ENCODE peak calls at places on chromosomes 3 and 15, in seven cellular contexts. D is SK-N-MC, P is PC-3, G is IMR-90, U is SK-N-SH, F is fibroblast of lung, E is H9. T is an unnamed sample.

GRCh38 chr3:52532517-52532837 is 1.2 kb downstream of the NT5DC2 start:
- DNase-seq in D (no peak), P (peak; percentile 55), G (peak; percentile 62), U (peak; percentile 70), F (peak; percentile 62), E (no peak), T (no peak)

GRCh38 chr3:43960448-43960840 is 269.7 kb downstream of the ABHD5 start:
- DNase-seq in D (no peak), P (peak; percentile 15), G (no peak), U (no peak), F (peak; percentile 13), E (no peak), T (no peak)

GRCh38 chr15:99755692-99756409 is 22.6 kb upstream of the LYSMD4 start:
- DNase-seq in D (peak; percentile 37), P (peak; percentile 84), G (peak; percentile 67), U (peak; percentile 68), F (peak; percentile 52), E (peak; percentile 58), T (peak; percentile 17)

GRCh38 chr3:191441687-191442086 is 19.3 kb upstream of the PYDC2 start:
- DNase-seq in D (no peak), P (no peak), G (no peak), U (no peak), F (no peak), E (no peak), T (no peak)

GRCh38 chr3:115823083-115823482 is 199.8 kb downstream of the GAP43 start:
- DNase-seq in D (no peak), P (peak; percentile 19), G (no peak), U (no peak), F (no peak), E (no peak), T (no peak)

GRCh38 chr15:101435761-101436160 is 53.7 kb downstream of the PCSK6 start:
- DNase-seq in D (no peak), P (no peak), G (no peak), U (no peak), F (no peak), E (no peak), T (no peak)

GRCh38 chr3:10248984-10249748 is 907 bp downstream of the TATDN2 start:
- DNase-seq in D (no peak), P (peak; percentile 11), G (peak; percentile 2), U (peak; percentile 48), F (peak; percentile 16), E (peak; percentile 43), T (no peak)

GRCh38 chr3:57335273-57335938 is 42.9 kb upstream of the ASB14 start:
- DNase-seq in D (no peak), P (no peak), G (no peak), U (no peak), F (no peak), E (no peak), T (no peak)

GRCh38 chr15:100769975-100770340 is 109.7 kb upstream of the ALDH1A3 start:
- DNase-seq in D (no peak), P (no peak), G (no peak), U (peak; percentile 21), F (no peak), E (no peak), T (no peak)

GRCh38 chr3:178159691-178160090 is 376.5 kb upstream of the KCNMB2 start:
- DNase-seq in D (no peak), P (no peak), G (no peak), U (no peak), F (peak; percentile 23), E (no peak), T (no peak)

GRCh38 chr3:135558906-135559305 is 406.6 kb upstream of the PPP2R3A start:
- DNase-seq in D (no peak), P (no peak), G (no peak), U (no peak), F (no peak), E (no peak), T (no peak)

GRCh38 chr3:71432044-71432970 is 151.2 kb downstream of the FOXP1 start:
- DNase-seq in D (no peak), P (no peak), G (no peak), U (no peak), F (peak; percentile 50), E (no peak), T (no peak)

GRCh38 chr3:17195856-17196604 is 311.3 kb downstream of the PLCL2 start:
- DNase-seq in D (no peak), P (peak; percentile 12), G (peak; percentile 24), U (no peak), F (peak; percentile 25), E (no peak), T (no peak)

GRCh38 chr15:62059818-62060115 is 480 bp downstream of the VPS13C start:
- DNase-seq in D (no peak), P (peak; percentile 17), G (peak; percentile 51), U (no peak), F (peak; percentile 45), E (no peak), T (no peak)

DNA sequence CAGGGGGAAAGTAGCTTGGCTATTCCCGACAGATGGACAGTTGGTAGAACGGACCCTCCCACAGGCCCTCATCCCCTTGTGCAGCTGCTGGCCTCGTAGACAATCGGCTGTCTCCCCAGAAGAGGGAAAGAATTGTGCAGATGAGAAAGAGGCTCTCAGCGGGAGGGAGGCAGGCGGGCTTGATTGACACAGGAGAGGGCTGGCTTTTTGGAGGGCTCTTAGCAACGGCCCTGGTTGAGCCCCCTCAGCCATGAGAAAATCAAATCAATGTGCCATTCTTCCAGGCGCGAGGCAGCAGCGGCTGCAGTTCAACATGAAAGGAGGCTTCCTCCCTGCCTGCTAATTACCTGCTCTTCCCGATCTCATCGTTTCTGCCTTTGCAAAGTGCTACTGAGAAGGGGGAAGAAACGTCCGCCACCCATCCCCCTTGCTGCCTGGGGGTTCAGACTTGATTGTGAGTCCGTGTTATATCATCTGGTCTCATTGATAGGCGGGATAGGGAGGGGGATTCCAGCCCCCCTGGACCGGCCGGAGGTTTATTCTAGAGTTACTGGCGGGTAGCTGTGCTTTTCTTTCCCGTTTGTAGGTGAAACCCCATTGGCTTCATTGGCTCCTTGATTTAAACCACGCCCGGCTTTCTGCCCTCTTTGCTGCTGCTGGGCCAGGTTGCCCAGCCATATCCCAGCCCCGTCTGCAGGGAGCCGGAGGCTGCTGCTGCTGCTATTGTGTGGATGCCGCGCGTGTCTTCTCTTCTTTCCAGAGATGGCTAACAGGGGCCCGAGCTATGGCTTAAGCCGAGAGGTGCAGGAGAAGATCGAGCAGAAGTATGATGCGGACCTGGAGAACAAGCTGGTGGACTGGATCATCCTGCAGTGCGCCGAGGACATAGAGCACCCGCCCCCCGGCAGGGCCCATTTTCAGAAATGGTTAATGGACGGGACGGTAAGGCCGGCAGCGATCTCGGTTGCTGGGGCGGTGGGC is at the start of gene TAGLN3:
- DNase-seq in D (no peak), P (peak; percentile 33), G (no peak), U (peak; percentile 70), F (peak; percentile 58), E (peak; percentile 68), T (no peak)
- H3K9ac ChIP-seq in D (no peak within 1 kb of the TSS), P (no peak within 1 kb of the TSS), G (no peak within 1 kb of the TSS), U (peak within 1 kb of the TSS; percentile 61), F (no peak within 1 kb of the TSS), E (peak within 1 kb of the TSS; percentile 20), T (peak within 1 kb of the TSS; percentile 65)

DNA sequence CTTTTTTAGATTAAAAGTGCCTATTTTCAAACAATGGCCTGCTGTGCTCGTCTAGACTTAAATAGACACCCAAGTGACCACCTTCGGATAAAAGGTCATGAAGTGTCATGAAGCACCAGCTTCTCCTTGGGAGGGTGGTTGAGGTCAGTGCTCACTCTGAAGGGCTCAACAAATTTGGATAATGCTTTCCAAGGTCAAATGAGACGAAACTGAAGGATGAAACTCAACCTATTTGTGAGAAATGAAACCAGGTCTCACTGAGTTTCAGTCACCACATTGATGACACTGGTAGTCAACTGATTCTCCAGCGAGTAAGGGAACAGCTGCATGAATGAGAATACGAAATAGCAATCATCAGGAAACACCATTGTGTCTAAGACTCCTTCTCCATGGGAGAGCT is 852.6 kb downstream of the NTRK3 start:
- DNase-seq in D (no peak), P (no peak), G (no peak), U (no peak), F (no peak), E (no peak), T (no peak)
- H3K9ac ChIP-seq in D (no peak overlapping the region), P (no peak overlapping the region), G (no peak overlapping the region), U (no peak overlapping the region), F (no peak overlapping the region), E (no peak overlapping the region), T (no peak overlapping the region)

GRCh38 chr3:168475730-168476129 is 380.0 kb upstream of the GOLIM4 start:
- DNase-seq in D (no peak), P (no peak), G (no peak), U (no peak), F (peak; percentile 2), E (no peak), T (no peak)

GRCh38 chr3:168472811-168473210 is 377.1 kb upstream of the GOLIM4 start:
- DNase-seq in D (no peak), P (no peak), G (no peak), U (no peak), F (no peak), E (no peak), T (no peak)

GRCh38 chr3:168476360-168476980 is 380.7 kb upstream of the GOLIM4 start:
- DNase-seq in D (no peak), P (no peak), G (no peak), U (no peak), F (no peak), E (no peak), T (no peak)
- H3K9ac ChIP-seq in D (no peak overlapping the region), P (no peak overlapping the region), G (no peak overlapping the region), U (no peak overlapping the region), F (no peak overlapping the region), E (no peak overlapping the region), T (no peak overlapping the region)

GRCh38 chr3:46693038-46693896 is at the start of gene ALS2CL:
- DNase-seq in D (no peak), P (peak; percentile 70), G (no peak), U (peak; percentile 92), F (peak; percentile 6), E (peak; percentile 77), T (peak; percentile 50)

GRCh38 chr3:46694520-46694919 is 1.0 kb upstream of the ALS2CL start:
- DNase-seq in D (no peak), P (no peak), G (no peak), U (no peak), F (no peak), E (no peak), T (no peak)

GRCh38 chr3:46693897-46694235 is 387 bp upstream of the ALS2CL start:
- DNase-seq in D (no peak), P (no peak), G (no peak), U (no peak), F (peak; percentile 11), E (no peak), T (no peak)

GRCh38 chr3:46695962-46696922 is 2.8 kb upstream of the ALS2CL start:
- DNase-seq in D (no peak), P (no peak), G (peak; percentile 29), U (no peak), F (peak; percentile 16), E (no peak), T (no peak)

DNA sequence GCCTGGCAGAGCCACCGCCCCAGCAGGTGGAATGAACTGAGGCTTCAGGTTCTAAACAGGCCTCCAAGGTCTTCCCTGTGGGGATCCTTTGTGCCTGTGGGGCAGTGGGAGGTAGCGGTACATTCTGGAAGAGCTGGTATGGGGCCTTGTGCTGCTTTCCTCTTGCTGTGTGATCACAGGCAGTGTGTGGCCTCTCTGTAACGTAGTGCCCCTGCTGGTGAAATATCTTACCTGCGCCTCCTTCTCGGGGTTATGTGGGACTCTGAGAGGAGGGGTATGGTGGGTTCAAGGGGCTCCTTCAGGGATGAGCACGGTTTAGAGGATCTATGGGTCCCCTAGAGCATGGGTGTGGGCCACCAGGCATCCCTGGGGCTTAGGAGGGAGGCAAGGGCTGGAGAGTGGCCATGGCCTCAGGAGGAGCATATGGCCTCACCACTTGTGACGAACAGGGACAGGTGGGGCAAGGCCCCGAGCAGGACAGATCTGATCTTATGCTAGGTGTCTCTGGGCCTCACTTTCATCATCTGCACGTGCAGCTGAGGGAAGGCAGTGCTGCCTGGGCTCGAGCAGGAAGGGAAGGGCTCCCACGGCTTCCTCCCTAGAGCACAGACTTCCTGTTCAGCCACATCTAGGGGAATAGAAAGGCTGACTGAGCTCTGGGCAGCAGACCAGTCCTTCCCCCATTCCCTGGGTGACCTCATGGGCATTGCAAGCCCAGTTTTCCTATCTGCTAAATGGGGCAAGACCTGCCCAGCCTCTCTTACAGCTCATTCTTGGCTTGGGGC is 1.9 kb upstream of the ALS2CL start:
- DNase-seq in D (no peak), P (peak; percentile 42), G (no peak), U (peak; percentile 47), F (no peak), E (peak; percentile 84), T (no peak)
- H3K9ac ChIP-seq in D (no peak overlapping the region), P (no peak overlapping the region), G (no peak overlapping the region), U (no peak overlapping the region), F (no peak overlapping the region), E (no peak overlapping the region), T (no peak overlapping the region)

T was measured in keratinocyte.